ENCODE peak calls at places on chromosomes 11 and 22, in six cellular contexts. Q is MM.1S; A is glutamatergic neuron; U is OCI-LY7; E is right cardiac atrium; F is activated naive CD8-positive, alpha-beta T cell treated with anti-CD3 and anti-CD28 coated beads, Interleukin-2, amount 10 ng/mL, durations not matched to agents 7 days and 5 days. I is an unnamed sample.

GRCh38 chr11:107996025-107996776 is 12.5 kb upstream of the CUL5 start:
- DNase-seq in Q (no peak), A (no peak), U (no peak), F (no peak), E (no peak), I (no peak)

GRCh38 chr22:40220316-40221054 is 42.8 kb downstream of the TNRC6B start:
- DNase-seq in A (no peak), U (no peak), Q (no peak), F (no peak), E (no peak), I (no peak)

GRCh38 chr11:82732734-82733443 is 775 bp downstream of the FAM181B start:
- DNase-seq in E (peak), U (no peak), A (peak), F (peak), Q (no peak), I (no peak)

GRCh38 chr11:67022961-67023956 is at the start of gene SYT12:
- DNase-seq in F (peak), E (peak), Q (no peak), A (peak), U (no peak), I (no peak)

GRCh38 chr11:114058026-114058706 is 1.3 kb upstream of the ZBTB16 start:
- DNase-seq in U (no peak), E (peak), A (no peak), Q (no peak), F (no peak), I (peak)

GRCh38 chr11:127288926-127289325 is 288.4 kb upstream of the KIRREL3 start:
- DNase-seq in Q (no peak), E (no peak), F (no peak), U (no peak), A (no peak), I (no peak)

GRCh38 chr11:67600324-67601029 is 6.3 kb upstream of the NDUFV1 start:
- DNase-seq in Q (peak), A (no peak), F (no peak), E (no peak), U (peak), I (no peak)

GRCh38 chr11:109604506-109604905 is 182.5 kb downstream of the C11orf87 start:
- DNase-seq in F (no peak), E (no peak), Q (no peak), A (no peak), U (no peak), I (no peak)

GRCh38 chr22:17237031-17237668 is 17.9 kb upstream of the ADA2 start:
- DNase-seq in F (peak), Q (peak), U (peak), E (no peak), A (no peak), I (no peak)

GRCh38 chr11:32893091-32893946 is 708 bp downstream of the QSER1 start:
- DNase-seq in F (peak), A (peak), E (peak), U (peak), Q (peak), I (peak)

GRCh38 chr11:2807276-2807681 is 78.3 kb downstream of the CDKN1C start:
- DNase-seq in U (no peak), Q (no peak), A (peak), F (peak), E (peak), I (peak)

GRCh38 chr11:125108469-125108868 is 3.0 kb downstream of the TMEM218 start:
- DNase-seq in U (no peak), Q (no peak), F (no peak), A (no peak), E (no peak), I (no peak)

GRCh38 chr11:429391-429790 is 12.4 kb downstream of the ANO9 start:
- DNase-seq in U (no peak), E (peak), F (no peak), A (no peak), Q (no peak), I (no peak)

GRCh38 chr22:41862530-41863266 is 29.8 kb downstream of the SREBF2 start:
- DNase-seq in Q (no peak), U (peak), A (peak), E (no peak), F (peak), I (no peak)

GRCh38 chr11:3165152-3165705 is at the start of gene OSBPL5:
- DNase-seq in U (peak), E (peak), Q (peak), A (peak), F (peak), I (peak)

GRCh38 chr11:118618991-118619375 is 11.6 kb downstream of the PHLDB1 start:
- DNase-seq in F (peak), U (no peak), A (peak), E (peak), Q (no peak), I (peak)

GRCh38 chr11:17528181-17528691 is 16.0 kb downstream of the USH1C start:
- DNase-seq in A (peak), F (peak), U (peak), Q (peak), E (peak), I (peak)

GRCh38 chr11:123356539-123356938 is 73.5 kb upstream of the GRAMD1B start:
- DNase-seq in A (no peak), F (no peak), U (no peak), E (no peak), Q (no peak), I (no peak)

GRCh38 chr11:112961751-112962747 is 829 bp downstream of the NCAM1 start:
- DNase-seq in Q (no peak), A (peak), E (peak), U (no peak), F (peak), I (peak)

GRCh38 chr11:1937616-1938342 is 9.4 kb upstream of the MRPL23 start:
- DNase-seq in E (peak), F (peak), Q (no peak), A (peak), U (no peak), I (no peak)

GRCh38 chr11:108154591-108154990 is 33.2 kb downstream of the ACAT1 start:
- DNase-seq in U (no peak), E (no peak), A (no peak), Q (no peak), F (no peak), I (no peak)

GRCh38 chr22:46389081-46389480 is 53.6 kb downstream of the TRMU start:
- DNase-seq in A (no peak), U (no peak), F (no peak), Q (no peak), E (no peak), I (no peak)

GRCh38 chr11:35971841-35972422 is 28.1 kb downstream of the LDLRAD3 start:
- DNase-seq in Q (no peak), A (no peak), E (no peak), U (no peak), F (no peak), I (no peak)

GRCh38 chr11:1353383-1354124 is 36.2 kb upstream of the BRSK2 start:
- DNase-seq in F (no peak), Q (no peak), E (no peak), A (peak), U (no peak), I (no peak)

GRCh38 chr11:65927904-65928397 is 8.7 kb downstream of the DRAP1 start:
- DNase-seq in Q (peak), F (peak), E (peak), A (no peak), U (peak), I (no peak)

GRCh38 chr11:103608566-103608965 is 427.9 kb upstream of the DDI1 start:
- DNase-seq in A (no peak), U (no peak), F (no peak), E (no peak), Q (no peak), I (no peak)